ENCODE peak calls at places on chromosome 9, in ten cellular contexts. Q, I, K, G, C, T, D, F, U and N are unnamed samples.

GRCh38 chr9:70080481-70081119 is 37.0 kb downstream of the MAMDC2 start:
- DNase-seq in Q (peak), I (no peak), K (no peak), G (no peak), C (peak), T (no peak), D (no peak), F (no peak), U (no peak), N (no peak)

GRCh38 chr9:16333697-16334096 is 536.8 kb downstream of the BNC2 start:
- DNase-seq in Q (no peak), I (no peak), K (no peak), G (no peak), C (no peak), T (no peak), D (no peak), F (no peak), U (no peak), N (no peak)

GRCh38 chr9:135218331-135219225 is 131.1 kb downstream of the OLFM1 start:
- DNase-seq in Q (no peak), I (no peak), K (no peak), G (no peak), C (no peak), T (peak), D (peak), F (no peak), U (peak), N (no peak)

GRCh38 chr9:108543251-108543768 is 312.5 kb downstream of the ACTL7B start:
- DNase-seq in Q (no peak), I (peak), K (no peak), G (no peak), C (no peak), T (no peak), D (no peak), F (no peak), U (no peak), N (no peak)

GRCh38 chr9:2059131-2059929 is 44.2 kb downstream of the SMARCA2 start:
- DNase-seq in Q (no peak), I (no peak), K (no peak), G (no peak), C (no peak), T (no peak), D (no peak), F (no peak), U (no peak), N (no peak)

GRCh38 chr9:110638381-110638954 is 30.1 kb upstream of the MUSK start:
- DNase-seq in Q (no peak), I (no peak), K (no peak), G (no peak), C (peak), T (no peak), D (no peak), F (no peak), U (no peak), N (no peak)

GRCh38 chr9:31908891-31909480 is 475.5 kb upstream of the ACO1 start:
- DNase-seq in Q (no peak), I (no peak), K (no peak), G (no peak), C (no peak), T (no peak), D (no peak), F (no peak), U (no peak), N (no peak)

GRCh38 chr9:101131326-101131725 is 102.8 kb downstream of the PLPPR1 start:
- DNase-seq in Q (no peak), I (no peak), K (no peak), G (no peak), C (no peak), T (no peak), D (no peak), F (no peak), U (no peak), N (no peak)

GRCh38 chr9:4962085-4962484 is 23.0 kb upstream of the JAK2 start:
- DNase-seq in Q (no peak), I (no peak), K (no peak), G (no peak), C (no peak), T (no peak), D (no peak), F (no peak), U (no peak), N (no peak)

GRCh38 chr9:93577940-93578682 is 1.7 kb downstream of the PHF2 start:
- DNase-seq in Q (peak), I (no peak), K (no peak), G (peak), C (peak), T (no peak), D (no peak), F (no peak), U (no peak), N (no peak)

GRCh38 chr9:72362118-72362531 is 2.9 kb downstream of the ZFAND5 start:
- DNase-seq in Q (no peak), I (no peak), K (no peak), G (no peak), C (peak), T (no peak), D (no peak), F (no peak), U (no peak), N (no peak)

GRCh38 chr9:36842560-36843530 is 191.2 kb downstream of the PAX5 start:
- DNase-seq in Q (no peak), I (no peak), K (no peak), G (no peak), C (no peak), T (no peak), D (no peak), F (no peak), U (no peak), N (no peak)

GRCh38 chr9:89153618-89154017 is 25.0 kb downstream of the SHC3 start:
- DNase-seq in Q (no peak), I (no peak), K (no peak), G (no peak), C (peak), T (no peak), D (no peak), F (no peak), U (no peak), N (no peak)

GRCh38 chr9:99824378-99825157 is 2.9 kb downstream of the NR4A3 start:
- DNase-seq in Q (no peak), I (peak), K (peak), G (peak), C (peak), T (peak), D (peak), F (peak), U (peak), N (peak)

GRCh38 chr9:5838884-5839571 is 6.1 kb upstream of the ERMP1 start:
- DNase-seq in Q (no peak), I (peak), K (no peak), G (peak), C (peak), T (no peak), D (no peak), F (peak), U (no peak), N (no peak)

GRCh38 chr9:124363326-124364096 is 51.7 kb downstream of the PSMB7 start:
- DNase-seq in Q (no peak), I (no peak), K (no peak), G (no peak), C (no peak), T (no peak), D (no peak), F (no peak), U (no peak), N (no peak)

GRCh38 chr9:35646583-35647265 is 4.0 kb downstream of the SIT1 start:
- DNase-seq in Q (peak), I (peak), K (peak), G (peak), C (peak), T (peak), D (peak), F (peak), U (peak), N (peak)

GRCh38 chr9:136050706-136051567 is 44.2 kb downstream of the NACC2 start:
- DNase-seq in Q (peak), I (peak), K (no peak), G (no peak), C (peak), T (no peak), D (no peak), F (no peak), U (peak), N (no peak)

GRCh38 chr9:134272302-134273023 is 53.8 kb upstream of the RXRA start:
- DNase-seq in Q (no peak), I (no peak), K (no peak), G (no peak), C (no peak), T (no peak), D (no peak), F (no peak), U (peak), N (no peak)

GRCh38 chr9:83706703-83707517 is 848 bp downstream of the UBQLN1 start:
- DNase-seq in Q (peak), I (peak), K (peak), G (peak), C (peak), T (peak), D (peak), F (peak), U (no peak), N (no peak)

GRCh38 chr9:134590240-134591081 is 51.1 kb upstream of the COL5A1 start:
- DNase-seq in Q (peak), I (no peak), K (no peak), G (no peak), C (no peak), T (no peak), D (peak), F (no peak), U (no peak), N (no peak)

GRCh38 chr9:86714976-86715375 is 232.3 kb downstream of the GAS1 start:
- DNase-seq in Q (no peak), I (no peak), K (no peak), G (no peak), C (no peak), T (no peak), D (peak), F (no peak), U (no peak), N (no peak)

GRCh38 chr9:2623046-2623865 is 1.7 kb downstream of the VLDLR start:
- DNase-seq in Q (peak), I (peak), K (peak), G (peak), C (peak), T (peak), D (peak), F (peak), U (peak), N (no peak)

GRCh38 chr9:120386390-120387131 is 193.4 kb downstream of the CDK5RAP2 start:
- DNase-seq in Q (no peak), I (peak), K (no peak), G (peak), C (peak), T (no peak), D (no peak), F (no peak), U (no peak), N (no peak)

GRCh38 chr9:126661521-126662251 is 48.0 kb downstream of the LMX1B start:
- DNase-seq in Q (peak), I (peak), K (peak), G (no peak), C (peak), T (no peak), D (no peak), F (no peak), U (peak), N (no peak)

DNA sequence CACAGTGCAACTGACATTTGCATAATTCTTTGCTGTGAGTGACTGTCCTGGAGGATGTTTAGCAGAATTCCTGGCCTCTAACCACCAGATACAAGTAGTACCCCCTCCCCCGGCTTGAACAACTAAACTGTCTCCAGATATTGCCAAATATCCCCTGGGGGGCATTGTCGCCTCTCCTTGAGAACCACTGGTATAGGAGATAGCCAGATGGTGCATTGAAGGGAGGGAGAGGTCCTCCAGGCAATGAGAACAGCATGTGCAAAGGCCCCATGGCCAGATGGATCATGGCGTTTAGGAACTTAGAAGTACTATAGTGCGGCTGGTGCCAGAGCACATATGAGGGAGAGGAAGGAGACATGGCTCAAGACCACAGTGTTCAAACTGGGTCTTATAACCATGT is 18.9 kb upstream of the ORM1 start:
- DNase-seq in Q (no peak), I (peak), K (no peak), G (peak), C (no peak), T (no peak), D (peak), F (peak), U (peak), N (peak)
- TF ChIP-seq CTCF in Q (no peak), I (no peak), K (no peak), G (no peak), C (no peak), T (no peak), D (no peak), F (no peak), U (no peak), N (no peak)

GRCh38 chr9:131505012-131505411 is 2.3 kb downstream of the POMT1 start:
- DNase-seq in Q (no peak), I (no peak), K (no peak), G (no peak), C (no peak), T (no peak), D (no peak), F (no peak), U (no peak), N (no peak)

GRCh38 chr9:131500939-131501541 is 1.7 kb upstream of the POMT1 start:
- DNase-seq in Q (no peak), I (peak), K (no peak), G (no peak), C (peak), T (no peak), D (no peak), F (no peak), U (no peak), N (no peak)

GRCh38 chr9:131503626-131504465 is 1.1 kb downstream of the POMT1 start:
- DNase-seq in Q (no peak), I (peak), K (no peak), G (no peak), C (peak), T (no peak), D (no peak), F (peak), U (no peak), N (no peak)

GRCh38 chr9:131500377-131500776 is 2.3 kb upstream of the POMT1 start:
- DNase-seq in Q (no peak), I (no peak), K (no peak), G (no peak), C (no peak), T (no peak), D (no peak), F (peak), U (no peak), N (no peak)

DNA sequence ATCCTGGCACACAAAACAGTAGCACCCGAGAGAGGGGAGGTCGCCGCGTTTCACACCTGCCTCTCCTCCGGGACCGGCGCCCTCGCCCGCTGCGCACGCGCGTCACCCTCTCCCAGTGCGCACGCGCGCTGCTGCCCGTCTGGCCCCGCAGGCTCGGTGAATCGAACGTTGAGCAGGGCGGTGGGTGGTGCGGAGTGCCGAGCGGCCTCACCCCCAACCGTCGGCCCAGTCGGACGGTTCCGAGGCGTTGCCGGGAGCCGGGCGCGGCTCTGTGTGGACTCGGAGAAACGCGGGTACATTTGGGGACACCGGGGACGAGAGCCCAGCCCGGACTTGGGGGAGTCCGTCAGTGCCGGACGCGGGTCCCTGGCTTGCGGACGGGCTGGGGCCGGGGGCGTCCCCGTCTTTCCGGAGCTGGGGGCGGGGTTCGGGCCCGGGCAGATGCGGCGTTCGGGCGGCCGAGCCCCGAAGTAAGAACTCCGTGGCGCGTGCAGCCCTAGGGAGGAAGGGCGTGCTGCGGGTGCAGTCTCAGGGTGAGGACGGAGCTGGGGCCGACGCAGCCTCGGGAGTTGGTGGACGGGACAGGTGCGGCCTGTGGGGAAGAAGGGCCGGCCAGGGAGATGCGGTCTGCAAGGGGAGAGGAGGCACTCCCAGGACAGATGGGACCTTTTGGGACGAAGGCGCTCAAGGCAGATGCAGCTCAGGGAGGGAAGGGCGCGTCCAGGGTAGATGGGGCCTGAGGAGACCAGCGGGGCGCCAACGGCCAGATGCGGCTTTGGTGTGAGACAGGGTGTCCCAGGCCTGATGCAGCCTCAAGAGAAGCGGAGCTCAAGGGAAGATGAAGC is at the start of gene POMT1:
- DNase-seq in Q (peak), I (peak), K (peak), G (peak), C (peak), T (peak), D (peak), F (peak), U (peak), N (peak)
- TF ChIP-seq CTCF in Q (no peak), I (no peak), K (no peak), G (no peak), C (no peak), T (no peak), D (no peak), F (no peak), U (no peak), N (no peak)

GRCh38 chr9:15274425-15274824 is 32.6 kb downstream of the TTC39B start:
- DNase-seq in Q (no peak), I (no peak), K (no peak), G (no peak), C (no peak), T (no peak), D (no peak), F (no peak), U (no peak), N (no peak)

GRCh38 chr9:15277400-15278137 is 29.4 kb downstream of the TTC39B start:
- DNase-seq in Q (no peak), I (no peak), K (no peak), G (no peak), C (peak), T (no peak), D (no peak), F (no peak), U (no peak), N (no peak)

GRCh38 chr9:15278839-15279238 is 28.2 kb downstream of the TTC39B start:
- DNase-seq in Q (no peak), I (no peak), K (no peak), G (no peak), C (no peak), T (no peak), D (no peak), F (no peak), U (no peak), N (no peak)

GRCh38 chr9:15278290-15278689 is 28.7 kb downstream of the TTC39B start:
- DNase-seq in Q (no peak), I (no peak), K (no peak), G (no peak), C (no peak), T (no peak), D (no peak), F (no peak), U (no peak), N (no peak)

GRCh38 chr9:15276328-15276969 is 30.6 kb downstream of the TTC39B start:
- DNase-seq in Q (no peak), I (peak), K (no peak), G (no peak), C (no peak), T (no peak), D (no peak), F (peak), U (no peak), N (no peak)
- TF ChIP-seq CTCF in Q (no peak), I (no peak), K (no peak), G (no peak), C (no peak), T (no peak), D (no peak), F (no peak), U (no peak), N (no peak)

DNA sequence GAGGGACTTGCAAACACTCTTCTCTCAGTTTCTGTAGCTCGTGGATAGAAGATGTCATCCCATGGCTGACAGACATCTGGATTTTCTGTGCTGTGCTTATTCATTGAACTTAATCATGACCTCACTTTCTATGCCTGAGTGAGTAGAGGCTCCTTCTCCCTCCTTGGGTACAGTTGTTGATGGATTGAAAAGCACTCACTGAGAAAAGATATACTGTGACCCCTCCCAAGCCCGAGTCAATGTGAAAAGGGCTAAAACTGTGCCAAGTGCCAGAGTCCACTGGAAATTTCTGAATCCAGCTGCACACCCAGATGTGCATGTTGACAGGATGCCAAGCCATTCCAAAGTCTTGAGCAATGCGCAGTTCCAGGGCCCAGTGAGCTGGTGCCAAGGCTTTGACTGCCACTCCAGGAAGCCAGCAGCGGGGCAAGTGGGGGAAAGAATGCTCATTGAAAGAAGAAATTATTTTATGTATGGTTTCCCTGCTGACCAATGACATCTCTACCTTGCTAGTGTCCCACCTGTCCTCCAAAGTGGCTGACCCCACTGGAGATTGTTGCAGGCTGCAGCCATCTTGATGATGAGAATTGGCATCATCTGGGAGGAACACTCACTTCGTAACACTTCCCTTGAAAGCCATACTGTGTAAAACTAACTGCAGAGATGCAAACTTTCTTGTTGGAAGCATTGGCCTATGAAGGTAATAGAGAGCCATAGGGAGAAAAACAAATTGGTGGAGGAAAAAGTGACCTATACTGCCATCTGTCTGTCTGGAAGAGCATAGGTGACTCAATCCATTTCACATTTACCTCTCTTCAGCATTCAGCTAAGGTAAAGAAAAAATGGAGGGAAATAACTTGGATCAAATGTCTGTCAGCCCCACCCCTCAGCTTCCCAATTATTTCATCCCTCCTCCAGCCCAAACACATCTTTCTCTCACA is 473.2 kb downstream of the NTRK2 start:
- DNase-seq in Q (no peak), I (peak), K (no peak), G (no peak), C (peak), T (peak), D (no peak), F (peak), U (no peak), N (no peak)
- TF ChIP-seq CTCF in Q (peak), I (peak), K (peak), G (peak), C (no peak), T (no peak), D (no peak), F (peak), U (peak), N (no peak)

GRCh38 chr9:131954299-131954698 is 125.4 kb downstream of the MED27 start:
- DNase-seq in Q (no peak), I (no peak), K (no peak), G (no peak), C (no peak), T (no peak), D (no peak), F (no peak), U (no peak), N (no peak)
- TF ChIP-seq CTCF in Q (no peak), I (peak), K (peak), G (no peak), C (peak), T (no peak), D (no peak), F (peak), U (no peak), N (no peak)